ENCODE peak calls at places on chromosome 9, in four cellular contexts. One of them, this sample, is unnamed. For H3K4me1, the result is how much of the 10 kb centered on the place peaks cover.

GRCh38 chr9:136119259-136120118 is 814 bp upstream of the TMEM250 start:
- DNase-seq in cardiac muscle cell: peak
- DNase-seq in neural progenitor cell: peak
- DNase-seq in esophagus squamous epithelium: no peak
- DNase-seq in this sample: peak

GRCh38 chr9:128094950-128095544 is 27.0 kb downstream of the SLC25A25 start:
- DNase-seq in neural progenitor cell: no peak
- DNase-seq in cardiac muscle cell: no peak
- DNase-seq in esophagus squamous epithelium: no peak
- DNase-seq in this sample: no peak

GRCh38 chr9:134399435-134400056 is 73.3 kb downstream of the RXRA start:
- DNase-seq in esophagus squamous epithelium: no peak
- DNase-seq in cardiac muscle cell: peak
- DNase-seq in neural progenitor cell: no peak
- DNase-seq in this sample: peak

GRCh38 chr9:116166713-116167112 is 13.1 kb downstream of the PAPPA start:
- DNase-seq in esophagus squamous epithelium: no peak
- DNase-seq in cardiac muscle cell: no peak
- DNase-seq in neural progenitor cell: peak
- DNase-seq in this sample: no peak

GRCh38 chr9:131500377-131500776 is 2.3 kb upstream of the POMT1 start:
- DNase-seq in cardiac muscle cell: no peak
- DNase-seq in neural progenitor cell: no peak
- DNase-seq in esophagus squamous epithelium: no peak
- DNase-seq in this sample: no peak

GRCh38 chr9:16721972-16722371 is 148.5 kb downstream of the BNC2 start:
- DNase-seq in neural progenitor cell: no peak
- DNase-seq in cardiac muscle cell: peak
- DNase-seq in esophagus squamous epithelium: no peak
- DNase-seq in this sample: peak

GRCh38 chr9:573551-574410 is 267.7 kb upstream of the DMRT1 start:
- DNase-seq in cardiac muscle cell: peak
- DNase-seq in neural progenitor cell: peak
- DNase-seq in esophagus squamous epithelium: no peak
- DNase-seq in this sample: no peak

GRCh38 chr9:110814159-110814558 is 145.6 kb downstream of the MUSK start:
- DNase-seq in cardiac muscle cell: no peak
- DNase-seq in esophagus squamous epithelium: no peak
- DNase-seq in neural progenitor cell: no peak
- DNase-seq in this sample: no peak

GRCh38 chr9:136597965-136598364 is 52.1 kb upstream of the NOTCH1 start:
- DNase-seq in esophagus squamous epithelium: no peak
- DNase-seq in cardiac muscle cell: no peak
- DNase-seq in neural progenitor cell: no peak
- DNase-seq in this sample: no peak

GRCh38 chr9:14203366-14204056 is 110.4 kb downstream of the NFIB start:
- DNase-seq in cardiac muscle cell: peak
- DNase-seq in esophagus squamous epithelium: no peak
- DNase-seq in neural progenitor cell: no peak
- DNase-seq in this sample: peak

GRCh38 chr9:131433302-131433854 is 39.5 kb downstream of the PRRC2B start:
- DNase-seq in neural progenitor cell: peak
- DNase-seq in cardiac muscle cell: no peak
- DNase-seq in esophagus squamous epithelium: no peak
- DNase-seq in this sample: no peak

GRCh38 chr9:137055385-137056364 is 1.8 kb upstream of the ENTPD2 start:
- DNase-seq in esophagus squamous epithelium: no peak
- DNase-seq in cardiac muscle cell: peak
- DNase-seq in neural progenitor cell: peak
- DNase-seq in this sample: peak

GRCh38 chr9:94881454-94881853 is 155.0 kb downstream of the AOPEP start:
- DNase-seq in esophagus squamous epithelium: no peak
- DNase-seq in cardiac muscle cell: no peak
- DNase-seq in neural progenitor cell: no peak
- DNase-seq in this sample: no peak

GRCh38 chr9:113397077-113397696 is 3.9 kb downstream of the ALAD start:
- DNase-seq in esophagus squamous epithelium: no peak
- DNase-seq in cardiac muscle cell: no peak
- DNase-seq in neural progenitor cell: no peak
- DNase-seq in this sample: no peak

GRCh38 chr9:35690447-35691324 is 961 bp upstream of the TPM2 start:
- DNase-seq in cardiac muscle cell: peak
- DNase-seq in neural progenitor cell: peak
- DNase-seq in esophagus squamous epithelium: no peak
- DNase-seq in this sample: peak

GRCh38 chr9:89471390-89471789 is 26.5 kb downstream of the SEMA4D start:
- DNase-seq in esophagus squamous epithelium: no peak
- DNase-seq in neural progenitor cell: no peak
- DNase-seq in cardiac muscle cell: no peak
- DNase-seq in this sample: no peak

GRCh38 chr9:137305788-137306545 is 3.9 kb upstream of the NRARP start:
- DNase-seq in cardiac muscle cell: no peak
- DNase-seq in esophagus squamous epithelium: no peak
- DNase-seq in neural progenitor cell: peak
- DNase-seq in this sample: peak

GRCh38 chr9:120926397-120926928 is at the start of gene TRAF1:
- DNase-seq in cardiac muscle cell: no peak
- DNase-seq in esophagus squamous epithelium: no peak
- DNase-seq in neural progenitor cell: no peak
- DNase-seq in this sample: no peak

GRCh38 chr9:94920439-94920951 is 194.0 kb downstream of the AOPEP start:
- DNase-seq in neural progenitor cell: no peak
- DNase-seq in esophagus squamous epithelium: no peak
- DNase-seq in cardiac muscle cell: peak
- DNase-seq in this sample: no peak

GRCh38 chr9:95313010-95313498 is 4.5 kb downstream of the FANCC start:
- DNase-seq in neural progenitor cell: peak
- DNase-seq in cardiac muscle cell: peak
- DNase-seq in esophagus squamous epithelium: no peak
- DNase-seq in this sample: peak

GRCh38 chr9:124238546-124239140 is 19.1 kb upstream of the NEK6 start:
- DNase-seq in esophagus squamous epithelium: no peak
- DNase-seq in cardiac muscle cell: no peak
- DNase-seq in neural progenitor cell: no peak
- DNase-seq in this sample: no peak

GRCh38 chr9:37292896-37293295 is 129.6 kb upstream of the GRHPR start:
- DNase-seq in neural progenitor cell: no peak
- DNase-seq in esophagus squamous epithelium: no peak
- DNase-seq in cardiac muscle cell: no peak
- DNase-seq in this sample: no peak

GRCh38 chr9:86126998-86127972 is 27.9 kb upstream of the GOLM1 start:
- DNase-seq in cardiac muscle cell: peak
- DNase-seq in esophagus squamous epithelium: no peak
- DNase-seq in neural progenitor cell: peak
- DNase-seq in this sample: peak

GRCh38 chr9:42386477-42386876 is 203.0 kb downstream of the SPATA31A6 start:
- DNase-seq in cardiac muscle cell: no peak
- DNase-seq in neural progenitor cell: no peak
- DNase-seq in esophagus squamous epithelium: no peak
- DNase-seq in this sample: no peak

GRCh38 chr9:1939926-1940368 is 75.2 kb upstream of the SMARCA2 start:
- DNase-seq in neural progenitor cell: peak
- DNase-seq in esophagus squamous epithelium: no peak
- DNase-seq in cardiac muscle cell: peak
- DNase-seq in this sample: peak

GRCh38 chr9:125568616-125569015 is 138.4 kb downstream of the MAPKAP1 start:
- DNase-seq in neural progenitor cell: no peak
- DNase-seq in cardiac muscle cell: peak
- DNase-seq in esophagus squamous epithelium: no peak
- DNase-seq in this sample: no peak

GRCh38 chr9:83231039-83231438 is 168.1 kb upstream of the RASEF start:
- DNase-seq in esophagus squamous epithelium: no peak
- DNase-seq in neural progenitor cell: peak
- DNase-seq in cardiac muscle cell: peak
- DNase-seq in this sample: no peak

GRCh38 chr9:124077915-124078572 is 66.5 kb downstream of the LHX2 start:
- DNase-seq in cardiac muscle cell: no peak
- DNase-seq in neural progenitor cell: no peak
- DNase-seq in esophagus squamous epithelium: no peak
- DNase-seq in this sample: no peak

GRCh38 chr9:98935064-98935463 is 8.6 kb upstream of the COL15A1 start:
- DNase-seq in esophagus squamous epithelium: no peak
- DNase-seq in neural progenitor cell: no peak
- DNase-seq in cardiac muscle cell: no peak
- DNase-seq in this sample: peak

GRCh38 chr9:109401990-109402318 is 81.1 kb upstream of the EPB41L4B start:
- DNase-seq in neural progenitor cell: no peak
- DNase-seq in cardiac muscle cell: no peak
- DNase-seq in esophagus squamous epithelium: no peak
- DNase-seq in this sample: no peak

GRCh38 chr9:135562235-135562745 is 734 bp downstream of the PAEP start:
- DNase-seq in neural progenitor cell: no peak
- DNase-seq in cardiac muscle cell: no peak
- DNase-seq in esophagus squamous epithelium: no peak
- DNase-seq in this sample: no peak

GRCh38 chr9:13447551-13448422 is 168.3 kb upstream of the MPDZ start:
- DNase-seq in neural progenitor cell: no peak
- DNase-seq in cardiac muscle cell: peak
- DNase-seq in esophagus squamous epithelium: no peak
- DNase-seq in this sample: no peak

GRCh38 chr9:35844628-35845301 is 15.7 kb downstream of the TMEM8B start:
- DNase-seq in esophagus squamous epithelium: peak
- DNase-seq in cardiac muscle cell: peak
- DNase-seq in neural progenitor cell: no peak
- DNase-seq in this sample: no peak

GRCh38 chr9:33721674-33722358 is 73.5 kb upstream of the PRSS3 start:
- DNase-seq in esophagus squamous epithelium: no peak
- DNase-seq in cardiac muscle cell: peak
- DNase-seq in neural progenitor cell: peak
- DNase-seq in this sample: peak

GRCh38 chr9:92771309-92771708 is 6.7 kb upstream of the BICD2 start:
- DNase-seq in neural progenitor cell: no peak
- DNase-seq in esophagus squamous epithelium: no peak
- DNase-seq in cardiac muscle cell: no peak
- DNase-seq in this sample: no peak

GRCh38 chr9:92767078-92768054 is 2.7 kb upstream of the BICD2 start:
- DNase-seq in esophagus squamous epithelium: no peak
- DNase-seq in cardiac muscle cell: no peak
- DNase-seq in neural progenitor cell: no peak
- DNase-seq in this sample: no peak

GRCh38 chr9:92770005-92770995 is 5.7 kb upstream of the BICD2 start:
- DNase-seq in neural progenitor cell: no peak
- DNase-seq in cardiac muscle cell: peak
- DNase-seq in esophagus squamous epithelium: no peak
- DNase-seq in this sample: peak

GRCh38 chr9:92764988-92765936 is 629 bp upstream of the BICD2 start:
- DNase-seq in neural progenitor cell: peak
- DNase-seq in esophagus squamous epithelium: peak
- DNase-seq in cardiac muscle cell: peak
- DNase-seq in this sample: peak

DNA sequence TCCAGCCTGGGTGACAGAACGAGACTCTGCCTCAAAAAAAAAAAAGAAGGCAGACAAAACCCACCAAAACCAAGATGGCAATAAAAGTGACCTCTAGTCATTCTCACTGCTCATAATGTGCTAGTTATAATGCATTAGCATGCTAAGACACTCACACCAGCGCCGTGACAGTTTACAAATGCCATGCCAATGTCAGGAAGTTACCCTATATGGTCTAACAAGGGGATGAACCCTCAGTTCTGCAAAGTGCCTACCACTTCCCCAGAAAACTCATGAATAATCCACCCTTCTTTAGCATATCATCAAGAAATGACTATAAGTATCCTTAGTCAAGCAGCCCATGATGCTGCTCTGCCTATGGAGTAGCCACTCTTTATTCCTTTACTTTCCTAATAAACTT is 4.6 kb upstream of the BICD2 start:
- DNase-seq in esophagus squamous epithelium: no peak
- DNase-seq in cardiac muscle cell: no peak
- DNase-seq in neural progenitor cell: no peak
- DNase-seq in this sample: no peak
- H3K4me1 ChIP-seq in esophagus squamous epithelium: half or more
- H3K4me1 ChIP-seq in cardiac muscle cell: under half
- H3K4me1 ChIP-seq in neural progenitor cell: under half
- H3K4me1 ChIP-seq in this sample: under half

GRCh38 chr9:29740518-29740917 is 2167.2 kb upstream of the C9orf72 start:
- DNase-seq in neural progenitor cell: no peak
- DNase-seq in cardiac muscle cell: no peak
- DNase-seq in esophagus squamous epithelium: no peak
- DNase-seq in this sample: no peak
- H3K4me3 ChIP-seq in neural progenitor cell: no peak
- H3K4me3 ChIP-seq in cardiac muscle cell: no peak
- H3K4me3 ChIP-seq in esophagus squamous epithelium: no peak
- H3K4me3 ChIP-seq in this sample: no peak

GRCh38 chr9:77819672-77820071 is 171.6 kb upstream of the GNA14 start:
- DNase-seq in esophagus squamous epithelium: no peak
- DNase-seq in neural progenitor cell: no peak
- DNase-seq in cardiac muscle cell: peak
- DNase-seq in this sample: no peak

GRCh38 chr9:77816641-77817341 is 168.7 kb upstream of the GNA14 start:
- DNase-seq in esophagus squamous epithelium: no peak
- DNase-seq in cardiac muscle cell: no peak
- DNase-seq in neural progenitor cell: no peak
- DNase-seq in this sample: no peak

GRCh38 chr9:77817590-77818311 is 169.6 kb upstream of the GNA14 start:
- DNase-seq in cardiac muscle cell: no peak
- DNase-seq in esophagus squamous epithelium: no peak
- DNase-seq in neural progenitor cell: no peak
- DNase-seq in this sample: no peak

GRCh38 chr9:77815260-77815659 is 167.1 kb upstream of the GNA14 start:
- DNase-seq in neural progenitor cell: no peak
- DNase-seq in esophagus squamous epithelium: no peak
- DNase-seq in cardiac muscle cell: no peak
- DNase-seq in this sample: no peak

DNA sequence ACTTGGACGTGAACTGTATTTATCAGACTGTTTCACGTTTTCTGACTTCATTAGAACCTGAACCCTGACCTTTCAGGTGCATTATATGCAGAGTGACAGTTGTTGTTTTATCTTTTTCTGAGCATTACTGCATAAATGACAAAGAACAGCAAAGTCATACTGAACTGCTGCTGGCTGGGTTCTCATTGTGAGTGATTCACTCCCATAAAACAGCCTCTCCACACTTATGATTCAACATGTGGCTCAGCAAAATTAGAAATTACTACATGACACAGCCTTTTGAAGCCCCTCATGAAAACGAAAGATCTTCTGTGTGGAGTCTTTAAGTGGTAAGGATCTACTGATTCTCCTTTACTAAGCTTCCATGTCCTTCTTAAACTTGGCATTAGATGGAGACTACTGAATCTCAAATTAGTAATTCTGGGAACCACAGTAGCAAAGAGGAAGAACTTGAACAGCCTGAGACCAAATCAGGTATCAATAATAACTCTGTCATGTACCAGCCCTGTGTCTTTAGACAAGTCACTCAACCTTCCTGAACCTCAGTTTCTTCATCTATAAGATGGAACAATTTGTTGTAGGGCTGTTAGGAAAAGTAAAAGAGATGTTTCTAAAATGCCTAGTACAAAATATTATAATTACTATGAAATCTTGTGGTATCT is 172.3 kb upstream of the GNA14 start:
- DNase-seq in cardiac muscle cell: peak
- DNase-seq in neural progenitor cell: no peak
- DNase-seq in esophagus squamous epithelium: no peak
- DNase-seq in this sample: no peak
- H3K4me1 ChIP-seq in cardiac muscle cell: under half
- H3K4me1 ChIP-seq in neural progenitor cell: under half
- H3K4me1 ChIP-seq in esophagus squamous epithelium: under half
- H3K4me1 ChIP-seq in this sample: under half

GRCh38 chr9:133134419-133135190 is 13.6 kb upstream of the RALGDS start:
- DNase-seq in esophagus squamous epithelium: no peak
- DNase-seq in cardiac muscle cell: no peak
- DNase-seq in neural progenitor cell: no peak
- DNase-seq in this sample: no peak
- H3K4me3 ChIP-seq in esophagus squamous epithelium: no peak
- H3K4me3 ChIP-seq in cardiac muscle cell: no peak
- H3K4me3 ChIP-seq in neural progenitor cell: no peak
- H3K4me3 ChIP-seq in this sample: no peak